ENCODE peak calls at places on chromosome 1, in eight cellular contexts. D is ACHN; N is activated CD4-positive, alpha-beta T cell treated with anti-CD3 and anti-CD28 coated beads, Interleukin-2, amount 10 ng/mL, durations not matched to agents 7 days and 5 days; K is brain pericyte; H is GM04504; I is GF-D8; Y is iPS-NIHi11; C is T-cell. G is an unnamed sample.

GRCh38 chr1:899636-900317 is 23.9 kb upstream of the SAMD11 start:
- DNase-seq in D (no peak), N (peak; percentile 2), K (no peak), H (no peak), I (no peak), Y (no peak), C (no peak), G (no peak)

GRCh38 chr1:180181996-180182675 is 27.5 kb downstream of the QSOX1 start:
- DNase-seq in D (no peak), N (no peak), K (no peak), H (no peak), I (no peak), Y (no peak), C (no peak), G (peak; percentile 41)

GRCh38 chr1:112704908-112705627 is 1.9 kb downstream of the RHOC start:
- DNase-seq in D (peak; percentile 89), N (peak; percentile 77), K (peak; percentile 89), H (peak; percentile 97), I (peak; percentile 66), Y (peak; percentile 88), C (peak; percentile 40), G (peak; percentile 92)

GRCh38 chr1:181479137-181479745 is 4.1 kb upstream of the CACNA1E start:
- DNase-seq in D (peak; percentile 62), N (peak; percentile 44), K (no peak), H (peak; percentile 32), I (no peak), Y (peak; percentile 82), C (no peak), G (no peak)

GRCh38 chr1:7262611-7263010 is 477.4 kb downstream of the CAMTA1 start:
- DNase-seq in D (no peak), N (no peak), K (no peak), H (no peak), I (no peak), Y (no peak), C (no peak), G (no peak)

GRCh38 chr1:238476881-238477280 is 586.2 kb upstream of the ZP4 start:
- DNase-seq in D (no peak), N (no peak), K (no peak), H (no peak), I (no peak), Y (no peak), C (no peak), G (no peak)

GRCh38 chr1:168098534-168099313 is 38.0 kb downstream of the GPR161 start:
- DNase-seq in D (no peak), N (no peak), K (no peak), H (no peak), I (no peak), Y (no peak), C (no peak), G (no peak)

GRCh38 chr1:234605983-234606730 is 3.8 kb downstream of the IRF2BP2 start:
- DNase-seq in D (peak; percentile 42), N (peak; percentile 55), K (no peak), H (no peak), I (peak; percentile 55), Y (no peak), C (peak; percentile 41), G (no peak)

GRCh38 chr1:16371725-16372124 is 4.7 kb downstream of the SZRD1 start:
- DNase-seq in D (no peak), N (peak; percentile 18), K (no peak), H (no peak), I (peak; percentile 37), Y (no peak), C (no peak), G (no peak)

GRCh38 chr1:38580591-38580990 is 279.0 kb downstream of the RRAGC start:
- DNase-seq in D (no peak), N (no peak), K (no peak), H (no peak), I (no peak), Y (no peak), C (no peak), G (no peak)

GRCh38 chr1:201468844-201469644 is at the start of gene PHLDA3:
- DNase-seq in D (peak; percentile 89), N (peak; percentile 67), K (peak; percentile 71), H (peak; percentile 82), I (no peak), Y (peak; percentile 87), C (no peak), G (peak; percentile 90)

GRCh38 chr1:17873007-17873675 is 118.0 kb downstream of the ACTL8 start:
- DNase-seq in D (no peak), N (no peak), K (no peak), H (no peak), I (no peak), Y (no peak), C (no peak), G (peak; percentile 74)

GRCh38 chr1:32817815-32818786 is 648 bp downstream of the S100PBP start:
- DNase-seq in D (peak; percentile 73), N (peak; percentile 40), K (no peak), H (no peak), I (peak; percentile 41), Y (peak; percentile 84), C (no peak), G (peak; percentile 88)

GRCh38 chr1:93448983-93449805 is 1.3 kb downstream of the FNBP1L start:
- DNase-seq in D (peak; percentile 65), N (no peak), K (no peak), H (no peak), I (no peak), Y (peak; percentile 73), C (no peak), G (no peak)

GRCh38 chr1:5733596-5733995 is 258.6 kb downstream of the NPHP4 start:
- DNase-seq in D (no peak), N (no peak), K (no peak), H (no peak), I (no peak), Y (no peak), C (no peak), G (no peak)

GRCh38 chr1:197984273-197984672 is 67.1 kb downstream of the LHX9 start:
- DNase-seq in D (no peak), N (no peak), K (no peak), H (no peak), I (no peak), Y (no peak), C (no peak), G (no peak)

GRCh38 chr1:203548917-203549708 is 55.2 kb downstream of the OPTC start:
- DNase-seq in D (no peak), N (no peak), K (no peak), H (no peak), I (no peak), Y (peak; percentile 68), C (no peak), G (no peak)

GRCh38 chr1:209688746-209689234 is 13.6 kb downstream of the G0S2 start:
- DNase-seq in D (no peak), N (no peak), K (no peak), H (peak; percentile 40), I (no peak), Y (no peak), C (no peak), G (no peak)

GRCh38 chr1:38834221-38834782 is 25.3 kb downstream of the RRAGC start:
- DNase-seq in D (no peak), N (no peak), K (no peak), H (no peak), I (peak; percentile 67), Y (no peak), C (no peak), G (no peak)

GRCh38 chr1:178376008-178376407 is 120.8 kb downstream of the CLEC20A start:
- DNase-seq in D (no peak), N (no peak), K (no peak), H (no peak), I (no peak), Y (no peak), C (no peak), G (no peak)

GRCh38 chr1:4634793-4635406 is 19.5 kb upstream of the AJAP1 start:
- DNase-seq in D (no peak), N (no peak), K (no peak), H (no peak), I (no peak), Y (no peak), C (no peak), G (no peak)

GRCh38 chr1:42955311-42956063 is 3.2 kb downstream of the SLC2A1 start:
- DNase-seq in D (no peak), N (no peak), K (no peak), H (no peak), I (peak; percentile 40), Y (no peak), C (no peak), G (no peak)

GRCh38 chr1:7300893-7301292 is 470.2 kb upstream of the VAMP3 start:
- DNase-seq in D (peak; percentile 18), N (no peak), K (no peak), H (no peak), I (no peak), Y (no peak), C (no peak), G (no peak)

GRCh38 chr1:31487143-31487542 is 74.1 kb downstream of the SERINC2 start:
- DNase-seq in D (no peak), N (peak; percentile 31), K (no peak), H (no peak), I (no peak), Y (no peak), C (no peak), G (no peak)

GRCh38 chr1:42756956-42757891 is 9.6 kb downstream of the P3H1 start:
- DNase-seq in D (peak; percentile 67), N (peak; percentile 14), K (no peak), H (no peak), I (no peak), Y (peak; percentile 77), C (no peak), G (no peak)

GRCh38 chr1:86754265-86754974 is 50.0 kb downstream of the SH3GLB1 start:
- DNase-seq in D (no peak), N (no peak), K (no peak), H (no peak), I (no peak), Y (peak; percentile 29), C (no peak), G (no peak)

GRCh38 chr1:105865546-105865945 is 1190.9 kb upstream of the PRMT6 start:
- DNase-seq in D (peak; percentile 47), N (no peak), K (no peak), H (no peak), I (no peak), Y (no peak), C (no peak), G (no peak)

GRCh38 chr1:23168079-23168461 is 586 bp downstream of the LUZP1 start:
- DNase-seq in D (no peak), N (peak; percentile 48), K (no peak), H (no peak), I (no peak), Y (no peak), C (peak; percentile 3), G (no peak)

GRCh38 chr1:98325646-98326441 is 335.7 kb upstream of the SNX7 start:
- DNase-seq in D (peak; percentile 95), N (no peak), K (no peak), H (peak; percentile 71), I (no peak), Y (no peak), C (no peak), G (no peak)

GRCh38 chr1:180098242-180098995 is 56.2 kb upstream of the QSOX1 start:
- DNase-seq in D (no peak), N (no peak), K (no peak), H (peak; percentile 70), I (no peak), Y (no peak), C (no peak), G (no peak)

GRCh38 chr1:194014004-194014403 is 827.6 kb upstream of the B3GALT2 start:
- DNase-seq in D (no peak), N (no peak), K (no peak), H (no peak), I (no peak), Y (no peak), C (no peak), G (no peak)

GRCh38 chr1:31374511-31375196 is 1.8 kb upstream of the FABP3 start:
- DNase-seq in D (peak; percentile 27), N (no peak), K (no peak), H (peak; percentile 35), I (no peak), Y (no peak), C (no peak), G (no peak)

GRCh38 chr1:119475866-119476439 is 31.1 kb upstream of the HSD3B1 start:
- DNase-seq in D (peak; percentile 2), N (peak; percentile 30), K (no peak), H (peak; percentile 3), I (no peak), Y (peak; percentile 87), C (no peak), G (no peak)

GRCh38 chr1:61274979-61275378 is 192.6 kb downstream of the NFIA start:
- DNase-seq in D (no peak), N (no peak), K (no peak), H (no peak), I (no peak), Y (no peak), C (no peak), G (no peak)